ENCODE peak calls at places on chromosomes 5 and 9, in nine cellular contexts. One of them, this sample, is unnamed.

GRCh38 chr9:90546200-90546599 is 96.4 kb downstream of the DIRAS2 start:
- DNase-seq in ovary: no peak
- DNase-seq in HFF-Myc: peak; percentile 66
- DNase-seq in CD8-positive, alpha-beta T cell: no peak
- DNase-seq in heart left ventricle: no peak
- DNase-seq in foreskin fibroblast: peak; percentile 6
- DNase-seq in coronary artery: no peak
- DNase-seq in neural progenitor cell: peak; percentile 93
- DNase-seq in upper lobe of right lung: no peak
- DNase-seq in this sample: peak; percentile 90

GRCh38 chr5:163532203-163532892 is 26.9 kb downstream of the MAT2B start:
- DNase-seq in ovary: no peak
- DNase-seq in HFF-Myc: no peak
- DNase-seq in CD8-positive, alpha-beta T cell: no peak
- DNase-seq in heart left ventricle: no peak
- DNase-seq in foreskin fibroblast: no peak
- DNase-seq in coronary artery: no peak
- DNase-seq in neural progenitor cell: no peak
- DNase-seq in upper lobe of right lung: no peak
- DNase-seq in this sample: no peak

GRCh38 chr5:148794729-148795590 is 31.5 kb upstream of the ADRB2 start:
- DNase-seq in ovary: no peak
- DNase-seq in HFF-Myc: no peak
- DNase-seq in CD8-positive, alpha-beta T cell: no peak
- DNase-seq in heart left ventricle: no peak
- DNase-seq in foreskin fibroblast: no peak
- DNase-seq in coronary artery: no peak
- DNase-seq in neural progenitor cell: no peak
- DNase-seq in upper lobe of right lung: no peak
- DNase-seq in this sample: peak; percentile 19

GRCh38 chr5:133932441-133933168 is 35.8 kb downstream of the C5orf15 start:
- DNase-seq in ovary: no peak
- DNase-seq in HFF-Myc: no peak
- DNase-seq in CD8-positive, alpha-beta T cell: no peak
- DNase-seq in heart left ventricle: no peak
- DNase-seq in foreskin fibroblast: no peak
- DNase-seq in coronary artery: no peak
- DNase-seq in neural progenitor cell: no peak
- DNase-seq in upper lobe of right lung: no peak
- DNase-seq in this sample: no peak

GRCh38 chr5:150000990-150001659 is 586 bp downstream of the HMGXB3 start:
- DNase-seq in ovary: no peak
- DNase-seq in HFF-Myc: no peak
- DNase-seq in CD8-positive, alpha-beta T cell: peak; percentile 28
- DNase-seq in heart left ventricle: peak; percentile 47
- DNase-seq in foreskin fibroblast: peak; percentile 60
- DNase-seq in coronary artery: peak; percentile 76
- DNase-seq in neural progenitor cell: peak; percentile 76
- DNase-seq in upper lobe of right lung: peak; percentile 84
- DNase-seq in this sample: no peak

GRCh38 chr9:21993893-21994525 is at the start of gene CDKN2A:
- DNase-seq in ovary: no peak
- DNase-seq in HFF-Myc: no peak
- DNase-seq in CD8-positive, alpha-beta T cell: peak; percentile 39
- DNase-seq in heart left ventricle: peak; percentile 36
- DNase-seq in foreskin fibroblast: no peak
- DNase-seq in coronary artery: no peak
- DNase-seq in neural progenitor cell: peak; percentile 69
- DNase-seq in upper lobe of right lung: peak; percentile 78
- DNase-seq in this sample: no peak

GRCh38 chr5:113218906-113219517 is 215.8 kb downstream of the TSSK1B start:
- DNase-seq in ovary: no peak
- DNase-seq in HFF-Myc: no peak
- DNase-seq in CD8-positive, alpha-beta T cell: no peak
- DNase-seq in heart left ventricle: no peak
- DNase-seq in foreskin fibroblast: no peak
- DNase-seq in coronary artery: no peak
- DNase-seq in neural progenitor cell: no peak
- DNase-seq in upper lobe of right lung: no peak
- DNase-seq in this sample: no peak

GRCh38 chr9:16136961-16137360 is 584.1 kb downstream of the CCDC171 start:
- DNase-seq in ovary: no peak
- DNase-seq in HFF-Myc: no peak
- DNase-seq in CD8-positive, alpha-beta T cell: no peak
- DNase-seq in heart left ventricle: peak; percentile 25
- DNase-seq in foreskin fibroblast: peak; percentile 79
- DNase-seq in coronary artery: no peak
- DNase-seq in neural progenitor cell: no peak
- DNase-seq in upper lobe of right lung: no peak
- DNase-seq in this sample: peak; percentile 32

GRCh38 chr9:92429866-92430265 is 5.6 kb upstream of the OMD start:
- DNase-seq in ovary: no peak
- DNase-seq in HFF-Myc: no peak
- DNase-seq in CD8-positive, alpha-beta T cell: no peak
- DNase-seq in heart left ventricle: no peak
- DNase-seq in foreskin fibroblast: no peak
- DNase-seq in coronary artery: no peak
- DNase-seq in neural progenitor cell: no peak
- DNase-seq in upper lobe of right lung: no peak
- DNase-seq in this sample: no peak

GRCh38 chr9:92422611-92423010 is 1.7 kb downstream of the OMD start:
- DNase-seq in ovary: no peak
- DNase-seq in HFF-Myc: no peak
- DNase-seq in CD8-positive, alpha-beta T cell: no peak
- DNase-seq in heart left ventricle: no peak
- DNase-seq in foreskin fibroblast: no peak
- DNase-seq in coronary artery: no peak
- DNase-seq in neural progenitor cell: no peak
- DNase-seq in upper lobe of right lung: no peak
- DNase-seq in this sample: no peak

GRCh38 chr9:92425578-92425977 is 1.3 kb upstream of the OMD start:
- DNase-seq in ovary: no peak
- DNase-seq in HFF-Myc: no peak
- DNase-seq in CD8-positive, alpha-beta T cell: no peak
- DNase-seq in heart left ventricle: no peak
- DNase-seq in foreskin fibroblast: peak; percentile 25
- DNase-seq in coronary artery: no peak
- DNase-seq in neural progenitor cell: no peak
- DNase-seq in upper lobe of right lung: no peak
- DNase-seq in this sample: no peak

GRCh38 chr9:92426501-92426900 is 2.2 kb upstream of the OMD start:
- DNase-seq in ovary: no peak
- DNase-seq in HFF-Myc: no peak
- DNase-seq in CD8-positive, alpha-beta T cell: no peak
- DNase-seq in heart left ventricle: no peak
- DNase-seq in foreskin fibroblast: no peak
- DNase-seq in coronary artery: no peak
- DNase-seq in neural progenitor cell: no peak
- DNase-seq in upper lobe of right lung: no peak
- DNase-seq in this sample: no peak

DNA sequence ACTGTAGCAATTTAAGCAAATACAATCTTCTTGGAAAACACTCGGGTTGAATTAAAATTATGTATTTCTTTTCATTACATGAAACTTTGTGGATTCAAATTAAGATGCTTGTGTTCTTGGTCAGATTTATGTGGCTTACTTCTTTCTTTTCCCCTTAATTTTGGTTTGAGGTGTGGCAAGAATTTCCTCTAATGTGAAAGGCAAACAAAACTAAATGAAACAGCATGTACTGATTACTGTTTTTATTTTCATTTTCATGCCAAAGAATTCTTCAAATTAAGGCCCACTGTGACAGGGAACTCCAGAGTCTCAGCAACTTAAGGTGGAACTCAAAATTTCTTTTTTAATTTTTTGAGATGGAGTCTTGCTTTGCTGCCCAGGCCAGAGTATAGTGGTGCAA is at the start of gene OMD:
- DNase-seq in ovary: no peak
- DNase-seq in HFF-Myc: no peak
- DNase-seq in CD8-positive, alpha-beta T cell: no peak
- DNase-seq in heart left ventricle: no peak
- DNase-seq in foreskin fibroblast: no peak
- DNase-seq in coronary artery: no peak
- DNase-seq in neural progenitor cell: no peak
- DNase-seq in upper lobe of right lung: no peak
- DNase-seq in this sample: peak; percentile 51
- H3K4me3 ChIP-seq in ovary: peak within 1 kb of the TSS; percentile 13
- H3K4me3 ChIP-seq in HFF-Myc: no peak within 1 kb of the TSS
- H3K4me3 ChIP-seq in CD8-positive, alpha-beta T cell: no peak within 1 kb of the TSS
- H3K4me3 ChIP-seq in heart left ventricle: peak within 1 kb of the TSS; percentile 33
- H3K4me3 ChIP-seq in foreskin fibroblast: no peak within 1 kb of the TSS
- H3K4me3 ChIP-seq in coronary artery: peak within 1 kb of the TSS; percentile 61
- H3K4me3 ChIP-seq in neural progenitor cell: no peak within 1 kb of the TSS
- H3K4me3 ChIP-seq in upper lobe of right lung: peak within 1 kb of the TSS; percentile 25
- H3K4me3 ChIP-seq in this sample: peak within 1 kb of the TSS; percentile 10

GRCh38 chr9:124263158-124263557 is 5.4 kb downstream of the NEK6 start:
- DNase-seq in ovary: no peak
- DNase-seq in HFF-Myc: no peak
- DNase-seq in CD8-positive, alpha-beta T cell: no peak
- DNase-seq in heart left ventricle: no peak
- DNase-seq in foreskin fibroblast: no peak
- DNase-seq in coronary artery: no peak
- DNase-seq in neural progenitor cell: no peak
- DNase-seq in upper lobe of right lung: no peak
- DNase-seq in this sample: no peak

GRCh38 chr9:124264812-124265211 is 7.1 kb downstream of the NEK6 start:
- DNase-seq in ovary: no peak
- DNase-seq in HFF-Myc: no peak
- DNase-seq in CD8-positive, alpha-beta T cell: no peak
- DNase-seq in heart left ventricle: no peak
- DNase-seq in foreskin fibroblast: peak; percentile 81
- DNase-seq in coronary artery: no peak
- DNase-seq in neural progenitor cell: no peak
- DNase-seq in upper lobe of right lung: no peak
- DNase-seq in this sample: no peak

GRCh38 chr9:124262596-124263045 is 4.9 kb downstream of the NEK6 start:
- DNase-seq in ovary: no peak
- DNase-seq in HFF-Myc: no peak
- DNase-seq in CD8-positive, alpha-beta T cell: no peak
- DNase-seq in heart left ventricle: no peak
- DNase-seq in foreskin fibroblast: no peak
- DNase-seq in coronary artery: no peak
- DNase-seq in neural progenitor cell: peak; percentile 74
- DNase-seq in upper lobe of right lung: no peak
- DNase-seq in this sample: no peak

GRCh38 chr9:124261787-124262595 is 4.2 kb downstream of the NEK6 start:
- DNase-seq in ovary: no peak
- DNase-seq in HFF-Myc: no peak
- DNase-seq in CD8-positive, alpha-beta T cell: no peak
- DNase-seq in heart left ventricle: no peak
- DNase-seq in foreskin fibroblast: no peak
- DNase-seq in coronary artery: no peak
- DNase-seq in neural progenitor cell: no peak
- DNase-seq in upper lobe of right lung: no peak
- DNase-seq in this sample: no peak

DNA sequence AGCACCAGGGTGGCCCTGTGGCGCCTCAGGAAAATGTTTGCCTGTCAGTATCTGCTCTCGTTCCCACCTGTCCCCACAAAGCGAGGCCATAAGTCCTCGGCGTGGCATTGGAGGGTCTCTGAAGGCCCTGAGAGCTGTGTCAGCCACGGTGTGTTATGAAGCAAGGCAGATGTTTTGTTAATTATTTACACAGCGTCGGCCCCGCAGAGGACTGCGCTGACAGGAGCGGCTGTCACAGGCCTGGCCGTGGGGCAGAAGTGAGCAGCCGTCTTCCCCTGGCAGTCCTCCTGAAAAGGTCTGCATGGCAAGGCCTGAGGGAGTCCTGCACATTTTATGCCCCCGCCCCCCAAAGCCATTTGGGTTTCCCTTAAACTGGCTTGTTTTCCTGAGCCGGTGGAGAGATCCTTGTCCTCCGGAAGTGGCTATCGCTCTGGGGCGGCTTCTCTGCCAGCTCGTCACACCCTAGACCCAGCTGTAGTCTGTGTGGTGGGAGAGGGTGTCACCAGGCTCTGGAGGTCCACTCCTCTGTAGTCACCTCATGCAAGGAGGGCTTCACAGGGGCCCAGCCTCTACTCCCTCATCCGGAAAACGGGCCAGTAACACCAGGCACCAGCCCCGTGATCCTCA is 6.2 kb downstream of the NEK6 start:
- DNase-seq in ovary: no peak
- DNase-seq in HFF-Myc: no peak
- DNase-seq in CD8-positive, alpha-beta T cell: no peak
- DNase-seq in heart left ventricle: no peak
- DNase-seq in foreskin fibroblast: no peak
- DNase-seq in coronary artery: no peak
- DNase-seq in neural progenitor cell: no peak
- DNase-seq in upper lobe of right lung: no peak
- DNase-seq in this sample: no peak
- H3K4me3 ChIP-seq in ovary: no peak overlapping the region
- H3K4me3 ChIP-seq in HFF-Myc: no peak overlapping the region
- H3K4me3 ChIP-seq in CD8-positive, alpha-beta T cell: no peak overlapping the region
- H3K4me3 ChIP-seq in heart left ventricle: no peak overlapping the region
- H3K4me3 ChIP-seq in foreskin fibroblast: no peak overlapping the region
- H3K4me3 ChIP-seq in coronary artery: no peak overlapping the region
- H3K4me3 ChIP-seq in neural progenitor cell: no peak overlapping the region
- H3K4me3 ChIP-seq in upper lobe of right lung: no peak overlapping the region
- H3K4me3 ChIP-seq in this sample: no peak overlapping the region

GRCh38 chr5:1945606-1946005 is 62.9 kb upstream of the IRX4 start:
- DNase-seq in ovary: no peak
- DNase-seq in HFF-Myc: no peak
- DNase-seq in CD8-positive, alpha-beta T cell: no peak
- DNase-seq in heart left ventricle: no peak
- DNase-seq in foreskin fibroblast: no peak
- DNase-seq in coronary artery: no peak
- DNase-seq in neural progenitor cell: no peak
- DNase-seq in upper lobe of right lung: peak; percentile 45
- DNase-seq in this sample: no peak

GRCh38 chr5:1942158-1942557 is 59.4 kb upstream of the IRX4 start:
- DNase-seq in ovary: no peak
- DNase-seq in HFF-Myc: no peak
- DNase-seq in CD8-positive, alpha-beta T cell: no peak
- DNase-seq in heart left ventricle: no peak
- DNase-seq in foreskin fibroblast: no peak
- DNase-seq in coronary artery: no peak
- DNase-seq in neural progenitor cell: no peak
- DNase-seq in upper lobe of right lung: no peak
- DNase-seq in this sample: no peak

GRCh38 chr5:1942630-1943029 is 59.9 kb upstream of the IRX4 start:
- DNase-seq in ovary: no peak
- DNase-seq in HFF-Myc: no peak
- DNase-seq in CD8-positive, alpha-beta T cell: no peak
- DNase-seq in heart left ventricle: no peak
- DNase-seq in foreskin fibroblast: no peak
- DNase-seq in coronary artery: no peak
- DNase-seq in neural progenitor cell: no peak
- DNase-seq in upper lobe of right lung: no peak
- DNase-seq in this sample: no peak

GRCh38 chr5:1944408-1944807 is 61.7 kb upstream of the IRX4 start:
- DNase-seq in ovary: no peak
- DNase-seq in HFF-Myc: no peak
- DNase-seq in CD8-positive, alpha-beta T cell: no peak
- DNase-seq in heart left ventricle: no peak
- DNase-seq in foreskin fibroblast: no peak
- DNase-seq in coronary artery: no peak
- DNase-seq in neural progenitor cell: peak; percentile 45
- DNase-seq in upper lobe of right lung: peak; percentile 53
- DNase-seq in this sample: no peak

DNA sequence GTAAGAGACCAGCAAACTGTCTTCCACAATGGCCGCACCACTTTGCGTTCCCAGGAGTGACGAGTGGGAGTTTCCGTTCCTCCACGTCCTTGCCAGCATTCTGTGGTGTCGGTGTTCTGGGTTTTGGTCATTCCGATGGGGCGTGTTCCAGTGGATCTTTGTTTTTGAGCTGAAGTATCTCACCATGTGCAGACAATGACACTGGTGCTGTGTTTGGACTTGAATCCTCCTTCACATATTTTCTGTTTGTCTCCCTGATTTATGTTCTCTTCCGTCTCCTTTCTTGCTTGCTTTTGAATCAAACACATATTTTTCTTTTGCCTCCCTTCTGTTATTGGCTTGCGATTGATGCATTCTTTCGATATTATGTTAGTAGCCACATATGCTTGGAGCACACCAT is 60.8 kb upstream of the IRX4 start:
- DNase-seq in ovary: no peak
- DNase-seq in HFF-Myc: no peak
- DNase-seq in CD8-positive, alpha-beta T cell: no peak
- DNase-seq in heart left ventricle: no peak
- DNase-seq in foreskin fibroblast: no peak
- DNase-seq in coronary artery: no peak
- DNase-seq in neural progenitor cell: no peak
- DNase-seq in upper lobe of right lung: peak; percentile 10
- DNase-seq in this sample: no peak
- H3K4me3 ChIP-seq in ovary: no peak overlapping the region
- H3K4me3 ChIP-seq in HFF-Myc: no peak overlapping the region
- H3K4me3 ChIP-seq in CD8-positive, alpha-beta T cell: no peak overlapping the region
- H3K4me3 ChIP-seq in heart left ventricle: no peak overlapping the region
- H3K4me3 ChIP-seq in foreskin fibroblast: no peak overlapping the region
- H3K4me3 ChIP-seq in coronary artery: no peak overlapping the region
- H3K4me3 ChIP-seq in neural progenitor cell: no peak overlapping the region
- H3K4me3 ChIP-seq in upper lobe of right lung: no peak overlapping the region
- H3K4me3 ChIP-seq in this sample: no peak overlapping the region

GRCh38 chr9:131398204-131398603 is 4.3 kb downstream of the PRRC2B start:
- DNase-seq in ovary: no peak
- DNase-seq in HFF-Myc: no peak
- DNase-seq in CD8-positive, alpha-beta T cell: peak; percentile 68
- DNase-seq in heart left ventricle: no peak
- DNase-seq in foreskin fibroblast: no peak
- DNase-seq in coronary artery: no peak
- DNase-seq in neural progenitor cell: no peak
- DNase-seq in upper lobe of right lung: no peak
- DNase-seq in this sample: no peak
- H3K4me3 ChIP-seq in ovary: peak overlapping the region; percentile 5
- H3K4me3 ChIP-seq in HFF-Myc: peak overlapping the region; percentile 84
- H3K4me3 ChIP-seq in CD8-positive, alpha-beta T cell: peak overlapping the region; percentile 2
- H3K4me3 ChIP-seq in heart left ventricle: no peak overlapping the region
- H3K4me3 ChIP-seq in foreskin fibroblast: no peak overlapping the region
- H3K4me3 ChIP-seq in coronary artery: peak overlapping the region; percentile 35
- H3K4me3 ChIP-seq in neural progenitor cell: peak overlapping the region; percentile 100
- H3K4me3 ChIP-seq in upper lobe of right lung: no peak overlapping the region
- H3K4me3 ChIP-seq in this sample: peak overlapping the region; percentile 18